ENCODE peak calls at places on chromosomes 12 and 14, in ten cellular contexts. D, K, Y, V, G, S, U, I, P and M are unnamed samples.

GRCh38 chr14:63899953-63900352 is 47.1 kb downstream of the SYNE2 start:
- DNase-seq in D (no peak), K (no peak), Y (no peak), V (no peak), G (no peak), S (no peak), U (no peak), I (no peak), P (no peak), M (no peak)

GRCh38 chr12:118055144-118055557 is 5.8 kb downstream of the WSB2 start:
- DNase-seq in D (peak; percentile 60), K (no peak), Y (no peak), V (peak; percentile 64), G (peak; percentile 21), S (peak; percentile 27), U (no peak), I (no peak), P (peak; percentile 55), M (no peak)

GRCh38 chr12:25550186-25550585 is 2.9 kb downstream of the LMNTD1 start:
- DNase-seq in D (no peak), K (peak; percentile 79), Y (no peak), V (no peak), G (no peak), S (peak; percentile 36), U (no peak), I (no peak), P (no peak), M (no peak)

GRCh38 chr12:123966596-123966995 is 6.0 kb downstream of the CCDC92 start:
- DNase-seq in D (no peak), K (peak; percentile 80), Y (no peak), V (no peak), G (no peak), S (peak; percentile 64), U (no peak), I (no peak), P (no peak), M (no peak)

GRCh38 chr14:40936861-40937260 is 669.8 kb upstream of the LRFN5 start:
- DNase-seq in D (no peak), K (no peak), Y (no peak), V (no peak), G (peak; percentile 12), S (no peak), U (no peak), I (no peak), P (no peak), M (no peak)

GRCh38 chr14:59202031-59202430 is 13.6 kb downstream of the DAAM1 start:
- DNase-seq in D (no peak), K (no peak), Y (no peak), V (no peak), G (no peak), S (no peak), U (no peak), I (no peak), P (no peak), M (no peak)

GRCh38 chr14:55382483-55382882 is 29.1 kb downstream of the ATG14 start:
- DNase-seq in D (no peak), K (peak; percentile 82), Y (no peak), V (no peak), G (no peak), S (no peak), U (no peak), I (no peak), P (no peak), M (no peak)

GRCh38 chr12:100427078-100427477 is 46.6 kb upstream of the NR1H4 start:
- DNase-seq in D (no peak), K (peak; percentile 86), Y (no peak), V (no peak), G (no peak), S (peak; percentile 71), U (no peak), I (peak; percentile 66), P (no peak), M (no peak)

GRCh38 chr14:99667821-99668220 is 16.3 kb upstream of the CYP46A1 start:
- DNase-seq in D (no peak), K (no peak), Y (no peak), V (no peak), G (no peak), S (no peak), U (no peak), I (no peak), P (no peak), M (no peak)

GRCh38 chr12:31813305-31813704 is 84.5 kb upstream of the AMN1 start:
- DNase-seq in D (no peak), K (no peak), Y (no peak), V (no peak), G (no peak), S (no peak), U (no peak), I (no peak), P (no peak), M (no peak)

GRCh38 chr14:55366271-55366670 is 45.4 kb downstream of the ATG14 start:
- DNase-seq in D (no peak), K (peak; percentile 53), Y (no peak), V (no peak), G (no peak), S (peak; percentile 58), U (no peak), I (no peak), P (no peak), M (no peak)

GRCh38 chr12:48451372-48451771 is 21.0 kb upstream of the ANP32D start:
- DNase-seq in D (no peak), K (no peak), Y (no peak), V (no peak), G (no peak), S (no peak), U (no peak), I (no peak), P (no peak), M (no peak)